ENCODE peak calls at places on chromosomes 1 and 21, in six cellular contexts. Z is astrocyte, A is upper lobe of right lung, E is uterus, I is BE2C, L is dorsolateral prefrontal cortex. K is an unnamed sample. For H3K27me3, the result is how much of the 10 kb centered on the place peaks cover.

GRCh38 chr1:193322218-193322617 is 135.8 kb upstream of the B3GALT2 start:
- DNase-seq in A (no peak), Z (peak), I (no peak), L (no peak), E (no peak), K (peak)

GRCh38 chr1:924619-925323 is 1.0 kb downstream of the SAMD11 start:
- DNase-seq in I (peak), L (no peak), E (peak), Z (peak), A (peak), K (no peak)

GRCh38 chr1:43666608-43667007 is 16.7 kb downstream of the KDM4A start:
- DNase-seq in A (no peak), I (no peak), E (no peak), Z (no peak), L (no peak), K (peak)

GRCh38 chr1:1573843-1574720 is 581 bp downstream of the SSU72 start:
- DNase-seq in E (no peak), L (peak), I (peak), A (peak), Z (peak), K (peak)

GRCh38 chr1:86774305-86775304 is 70.2 kb downstream of the SH3GLB1 start:
- DNase-seq in Z (peak), E (peak), L (no peak), I (peak), A (peak), K (peak)

GRCh38 chr1:94819584-94819944 is 593 bp upstream of the SLC44A3 start:
- DNase-seq in E (no peak), I (no peak), A (no peak), L (no peak), Z (no peak), K (no peak)

GRCh38 chr1:202638019-202638887 is 72.0 kb downstream of the SYT2 start:
- DNase-seq in L (no peak), I (no peak), A (no peak), E (no peak), Z (no peak), K (no peak)

GRCh38 chr1:106038260-106038659 is 1018.2 kb upstream of the PRMT6 start:
- DNase-seq in E (no peak), L (no peak), A (no peak), I (no peak), Z (no peak), K (no peak)

GRCh38 chr1:200919386-200919785 is 24.7 kb downstream of the INAVA start:
- DNase-seq in E (no peak), L (no peak), I (no peak), Z (no peak), A (no peak), K (no peak)

GRCh38 chr1:183807549-183808168 is 2.7 kb downstream of the RGL1 start:
- DNase-seq in A (no peak), E (no peak), L (no peak), I (no peak), Z (peak), K (peak)

GRCh38 chr1:45243476-45244343 is 37.3 kb upstream of the ZSWIM5 start:
- DNase-seq in A (no peak), E (no peak), Z (no peak), L (no peak), I (no peak), K (no peak)
- H3K4me3 ChIP-seq in A (no peak), E (no peak), Z (no peak), L (no peak), I (no peak), K (no peak)

DNA sequence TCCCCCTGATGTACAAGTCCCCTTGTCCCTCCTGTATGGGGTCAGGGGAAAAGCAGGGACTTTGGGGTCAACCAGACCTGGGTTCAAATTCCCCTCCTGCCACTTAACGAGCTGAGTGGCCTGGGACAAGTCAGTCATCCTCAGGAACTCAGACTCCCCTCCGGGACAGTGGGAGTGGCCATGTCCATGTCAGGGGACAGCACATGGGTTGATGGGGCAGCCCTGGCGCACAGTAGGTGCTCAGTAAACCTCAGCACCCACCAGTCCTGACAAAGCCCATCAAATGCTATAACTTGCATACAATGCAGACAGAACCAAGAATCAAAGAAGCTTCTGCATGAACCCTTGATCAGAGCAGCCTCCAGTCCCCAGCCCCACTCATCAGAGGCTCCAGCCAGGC is 30.0 kb downstream of the MATN1 start:
- DNase-seq in A (no peak), I (no peak), E (no peak), Z (no peak), L (no peak), K (no peak)
- TF ChIP-seq CTCF in A (no peak), I (no peak), E (no peak), Z (no peak), L (no peak), K (no peak)

GRCh38 chr21:45863751-45864150 is 117.8 kb upstream of the COL6A1 start:
- DNase-seq in Z (no peak), E (no peak), A (no peak), I (no peak), L (no peak), K (no peak)
- H3K27me3 ChIP-seq in Z (under half), E (under half), A (under half), I (under half), L (under half), K (under half)

DNA sequence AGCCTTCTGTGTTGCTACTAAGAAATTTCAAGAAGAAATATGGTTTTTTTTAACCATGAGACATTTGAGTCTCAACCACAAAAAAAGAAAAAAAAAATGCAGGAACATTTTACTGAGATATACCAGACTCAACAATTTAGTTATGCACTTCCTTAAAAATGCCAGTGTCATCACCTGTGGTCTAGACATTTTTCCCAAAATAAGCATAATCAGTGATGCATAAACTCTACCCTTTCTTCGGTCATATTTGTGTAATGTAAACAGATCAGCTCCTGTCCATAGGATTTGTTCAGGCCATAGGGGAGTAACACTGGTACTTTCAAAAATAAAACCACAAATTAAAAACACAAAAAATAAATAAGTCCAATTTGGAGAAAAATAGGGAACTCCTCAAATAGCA is 122.6 kb upstream of the TNFSF4 start:
- DNase-seq in I (no peak), A (no peak), L (no peak), E (no peak), Z (peak), K (no peak)
- H3K4me3 ChIP-seq in I (no peak), A (no peak), L (no peak), E (no peak), Z (no peak), K (no peak)

DNA sequence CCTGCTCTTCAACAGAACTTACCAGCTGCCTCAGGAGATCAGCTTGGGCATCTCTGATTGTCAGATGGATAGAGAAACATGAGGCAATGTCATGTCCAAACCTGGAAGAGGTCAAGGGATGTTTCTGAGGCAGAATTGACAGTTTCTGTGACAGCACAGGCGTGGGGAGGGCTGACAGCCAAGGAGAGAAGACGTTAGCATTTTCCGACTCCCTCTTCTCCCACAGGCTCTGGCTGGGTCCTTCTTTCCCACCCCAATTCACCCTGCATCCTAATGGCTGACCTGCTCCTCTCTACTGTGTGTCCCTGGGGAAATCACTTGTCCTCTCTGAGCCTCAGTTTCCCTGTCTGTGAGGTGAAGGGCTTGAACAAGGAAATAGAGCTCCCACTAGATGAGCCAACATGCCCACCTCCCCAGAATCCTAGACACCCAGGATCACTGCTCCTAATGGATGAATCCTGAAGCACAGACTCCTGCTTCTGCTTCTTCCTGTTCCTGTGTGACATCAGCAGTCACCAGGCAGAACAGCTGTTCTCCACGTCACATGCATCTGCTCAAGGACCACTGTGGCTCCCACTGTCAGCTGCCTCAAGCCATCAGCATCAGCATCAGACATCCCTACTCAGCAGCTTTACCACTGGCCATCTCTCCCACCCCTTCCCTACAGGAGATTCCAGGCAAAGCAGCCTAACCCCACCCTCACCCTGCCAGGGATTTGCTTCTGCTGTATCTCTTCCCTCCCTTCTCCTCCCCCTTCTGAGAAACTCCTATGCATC is 408.0 kb downstream of the MATN1 start:
- DNase-seq in Z (no peak), I (no peak), L (no peak), A (no peak), E (no peak), K (peak)
- TF ChIP-seq CTCF in Z (no peak), I (no peak), L (no peak), A (no peak), E (no peak), K (no peak)

GRCh38 chr1:4657920-4658585 is 3.6 kb downstream of the AJAP1 start:
- DNase-seq in I (no peak), Z (no peak), E (no peak), A (peak), L (peak), K (no peak)

GRCh38 chr1:4655674-4656532 is 1.5 kb downstream of the AJAP1 start:
- DNase-seq in Z (peak), L (peak), A (peak), E (peak), I (peak), K (peak)

GRCh38 chr1:4656533-4657140 is 2.2 kb downstream of the AJAP1 start:
- DNase-seq in A (peak), Z (no peak), L (peak), I (no peak), E (no peak), K (no peak)

GRCh38 chr1:4658643-4659042 is 4.2 kb downstream of the AJAP1 start:
- DNase-seq in I (no peak), E (no peak), A (peak), Z (no peak), L (no peak), K (no peak)

GRCh38 chr1:4657244-4657789 is 2.9 kb downstream of the AJAP1 start:
- DNase-seq in L (no peak), E (no peak), I (no peak), Z (no peak), A (peak), K (no peak)
- H3K27me3 ChIP-seq in L (under half), E (under half), I (under half), Z (under half), A (half or more), K (under half)

DNA sequence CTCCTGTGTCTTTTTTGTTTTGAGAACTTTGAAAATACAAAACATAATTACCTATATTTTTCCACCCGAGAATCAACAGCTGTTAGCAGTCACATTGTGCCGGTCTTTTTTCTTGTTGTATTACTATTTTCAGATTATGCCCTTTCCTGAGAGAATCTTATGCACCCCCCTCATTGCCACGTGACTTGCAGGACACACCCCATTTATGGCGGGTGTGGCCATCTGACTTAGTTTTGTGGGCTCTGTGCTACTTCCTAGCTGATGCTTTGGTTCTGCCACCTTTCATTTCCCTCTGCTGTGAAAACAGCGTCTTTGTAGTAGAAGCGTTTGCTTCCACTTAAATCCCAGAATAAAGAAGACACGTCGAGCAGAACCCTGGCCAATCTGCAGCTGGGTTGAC is 82.8 kb upstream of the SOX13 start:
- DNase-seq in I (no peak), A (no peak), L (no peak), Z (no peak), E (no peak), K (no peak)
- H3K4me3 ChIP-seq in I (no peak), A (no peak), L (no peak), Z (no peak), E (no peak), K (no peak)

GRCh38 chr1:117828206-117828605 is 101.2 kb downstream of the GDAP2 start:
- DNase-seq in I (peak), Z (peak), A (no peak), E (peak), L (no peak), K (no peak)
- TF ChIP-seq CTCF in I (no peak), Z (no peak), A (no peak), E (no peak), L (no peak), K (no peak)

K was measured in bronchial epithelial cell.